ENCODE peak calls at places on chromosomes 7 and 10, in six cellular contexts. W is HCT116, J is GM12878, E is HepG2, U is K562, N is H1. G is an unnamed sample. For H3K4me1, the result is how much of the 10 kb centered on the place peaks cover.

GRCh38 chr7:50266893-50267386 is 37.6 kb upstream of the IKZF1 start:
- DNase-seq in J (peak), N (no peak), E (no peak), W (no peak), U (peak), G (no peak)

GRCh38 chr7:84248267-84248666 is 53.7 kb upstream of the SEMA3A start:
- DNase-seq in W (no peak), N (no peak), U (no peak), J (peak), E (no peak), G (no peak)

GRCh38 chr10:69994262-69994661 is 58.4 kb upstream of the MACROH2A2 start:
- DNase-seq in W (peak), E (peak), N (no peak), J (no peak), U (peak), G (peak)

GRCh38 chr7:115293628-115294236 is 371.8 kb downstream of the MDFIC start:
- DNase-seq in W (no peak), J (no peak), N (no peak), U (no peak), E (no peak), G (no peak)

GRCh38 chr7:76182225-76182965 is 19.3 kb upstream of the SRRM3 start:
- DNase-seq in U (no peak), N (no peak), J (no peak), E (no peak), W (no peak), G (no peak)

GRCh38 chr7:19117870-19118608 is 603 bp upstream of the TWIST1 start:
- DNase-seq in U (no peak), W (no peak), N (no peak), J (no peak), E (no peak), G (no peak)

GRCh38 chr10:5292196-5292735 is 72.5 kb upstream of the UCN3 start:
- DNase-seq in E (no peak), N (no peak), J (no peak), W (no peak), U (no peak), G (no peak)

GRCh38 chr10:60735244-60735643 is 43.0 kb upstream of the CDK1 start:
- DNase-seq in E (no peak), U (no peak), W (no peak), N (no peak), J (no peak), G (no peak)

GRCh38 chr7:156101355-156101754 is 289.1 kb upstream of the SHH start:
- DNase-seq in N (no peak), J (no peak), W (no peak), U (no peak), E (no peak), G (no peak)

GRCh38 chr10:18071591-18071990 is 68.6 kb upstream of the CACNB2 start:
- DNase-seq in N (no peak), J (no peak), W (no peak), U (no peak), E (no peak), G (no peak)
- H3K4me1 ChIP-seq in N (under half), J (under half), W (under half), U (under half), E (under half), G (under half)

DNA sequence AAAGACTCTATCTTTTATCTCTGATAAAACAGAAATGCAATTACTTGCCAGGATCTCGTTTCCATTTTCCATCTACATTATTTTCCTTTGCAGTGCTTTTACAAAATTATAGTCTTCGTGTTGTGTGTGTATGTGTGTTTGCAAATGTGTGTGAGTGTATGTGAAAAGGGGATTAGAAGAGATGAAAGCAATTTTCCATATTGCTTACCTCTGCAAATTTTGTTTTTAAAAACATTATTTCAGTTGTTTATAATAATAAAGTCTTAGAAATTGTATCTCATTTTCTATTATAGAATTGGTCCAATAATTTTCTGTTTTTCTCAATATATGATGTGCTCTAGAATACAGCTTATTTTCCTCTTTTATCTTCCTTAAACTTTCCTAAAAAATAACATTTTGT is 421.3 kb upstream of the ANKRD30A start:
- DNase-seq in N (no peak), W (no peak), E (no peak), J (no peak), U (no peak), G (no peak)
- TF ChIP-seq ZNF274 in N (no peak), W (no peak), E (no peak), J (no peak), U (no peak), G (no peak)

GRCh38 chr10:8058274-8059111 is 4.0 kb downstream of the GATA3 start:
- DNase-seq in W (no peak), E (no peak), U (no peak), J (no peak), N (no peak), G (no peak)
- H3K4me1 ChIP-seq in W (under half), E (under half), U (under half), J (under half), N (under half), G (under half)

DNA sequence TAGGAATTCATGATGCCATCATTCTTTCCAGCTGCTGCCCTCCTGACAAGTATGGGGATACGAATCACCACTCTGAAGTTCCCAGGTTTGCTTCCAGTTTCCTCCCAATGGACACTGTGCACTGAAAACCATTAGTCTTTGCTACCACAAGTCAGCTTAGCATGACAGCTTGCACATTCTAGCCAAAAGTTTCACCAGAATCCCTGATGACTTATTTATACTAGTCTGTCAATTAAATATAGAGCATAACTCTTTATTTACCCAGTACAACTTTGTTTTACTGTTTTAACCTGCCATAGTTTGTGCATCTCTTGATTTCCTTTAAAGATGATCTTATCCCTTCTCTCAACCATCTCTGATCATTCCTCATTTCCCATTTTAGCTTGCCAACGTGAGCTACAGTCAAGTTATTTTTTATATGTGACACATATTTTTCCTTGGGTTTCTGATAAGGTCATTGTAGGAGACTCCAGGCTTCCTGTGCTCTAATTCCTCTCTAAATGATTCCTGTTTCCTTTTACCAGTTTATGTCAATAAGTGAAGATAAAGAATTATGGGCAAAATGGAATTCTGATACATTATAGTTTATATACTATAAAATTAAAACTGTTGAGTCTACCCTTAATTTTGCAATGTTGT is 167.5 kb upstream of the MEOX2 start:
- DNase-seq in N (no peak), U (no peak), J (no peak), E (no peak), W (no peak), G (no peak)
- TF ChIP-seq ZNF274 in N (no peak), U (no peak), J (no peak), E (no peak), W (no peak), G (no peak)

DNA sequence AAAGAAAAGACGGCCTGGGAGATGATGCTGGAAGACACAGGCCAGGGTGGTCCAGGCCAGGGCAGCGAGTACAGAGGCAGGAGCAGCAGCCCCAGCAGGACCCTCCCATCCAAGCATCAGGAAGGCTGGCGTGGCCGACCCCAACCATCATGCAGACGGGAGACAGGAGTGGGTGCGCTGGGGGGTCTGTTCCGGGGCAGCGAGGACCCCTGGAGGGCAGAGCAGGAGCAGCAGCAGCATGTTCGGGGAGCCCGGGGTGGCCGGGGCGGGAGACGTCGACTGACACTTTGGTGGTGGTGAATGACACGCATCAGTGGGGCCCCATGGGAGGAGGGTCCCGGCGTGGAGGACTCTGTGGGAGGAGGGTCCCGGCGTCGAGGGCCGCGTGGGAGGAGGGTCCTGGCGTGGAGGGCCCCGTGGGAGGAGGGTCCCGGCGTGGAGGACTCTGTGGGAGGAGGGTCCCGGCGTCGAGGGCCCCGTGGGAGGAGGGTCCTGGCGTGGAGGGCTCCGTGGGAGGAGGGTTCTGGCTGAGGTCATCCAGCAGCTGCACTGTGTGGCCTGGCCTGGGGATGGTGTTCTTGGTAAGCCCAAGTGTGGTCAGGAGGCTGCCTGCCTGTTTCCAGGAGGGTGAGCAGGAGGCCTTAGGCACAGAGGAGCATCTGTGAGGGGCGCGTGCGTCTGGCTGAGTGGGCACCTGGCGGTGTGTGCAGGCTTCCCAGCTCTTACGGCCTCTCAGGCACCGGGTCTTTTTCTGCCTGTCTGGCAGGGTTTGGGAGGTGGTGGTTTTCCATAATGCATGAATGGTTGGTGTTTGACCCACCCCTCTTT is 38.9 kb downstream of the FAM20C start:
- DNase-seq in W (no peak), E (no peak), N (no peak), U (peak), J (no peak), G (no peak)
- H3K4me1 ChIP-seq in W (under half), E (under half), N (under half), U (under half), J (under half), G (under half)

GRCh38 chr10:119441921-119442757 is 100.4 kb downstream of the RGS10 start:
- DNase-seq in U (no peak), W (no peak), J (no peak), N (no peak), E (no peak), G (no peak)
- TF ChIP-seq ZNF274 in U (no peak), W (no peak), J (no peak), N (no peak), E (no peak), G (no peak)

GRCh38 chr7:149774237-149775175 is 1.1 kb upstream of the ZNF467 start:
- DNase-seq in U (no peak), W (no peak), N (no peak), E (no peak), J (no peak), G (no peak)
- H3K4me1 ChIP-seq in U (half or more), W (under half), N (under half), E (under half), J (under half), G (under half)

G was measured in NT2/D1.